ENCODE peak calls at places on chromosomes 3 and 15, in four cellular contexts. One of them, this sample, is unnamed.

GRCh38 chr3:51830986-51831385 is 30.4 kb upstream of the IQCF2 start:
- DNase-seq in WTC11: no peak
- DNase-seq in glutamatergic neuron: no peak
- DNase-seq in fibroblast of lung: no peak
- DNase-seq in this sample: no peak

GRCh38 chr3:194205675-194206133 is 69.8 kb downstream of the HES1 start:
- DNase-seq in glutamatergic neuron: peak; percentile 30
- DNase-seq in WTC11: peak; percentile 29
- DNase-seq in fibroblast of lung: peak; percentile 33
- DNase-seq in this sample: peak; percentile 36

GRCh38 chr3:131326307-131326706 is 55.3 kb upstream of the NUDT16 start:
- DNase-seq in fibroblast of lung: peak; percentile 41
- DNase-seq in glutamatergic neuron: no peak
- DNase-seq in WTC11: no peak
- DNase-seq in this sample: no peak

GRCh38 chr3:140378571-140379340 is 299.1 kb upstream of the TRIM42 start:
- DNase-seq in fibroblast of lung: peak; percentile 81
- DNase-seq in glutamatergic neuron: no peak
- DNase-seq in WTC11: no peak
- DNase-seq in this sample: no peak

GRCh38 chr3:156694536-156694935 is 20.1 kb downstream of the TIPARP start:
- DNase-seq in glutamatergic neuron: no peak
- DNase-seq in fibroblast of lung: peak; percentile 69
- DNase-seq in WTC11: no peak
- DNase-seq in this sample: no peak

GRCh38 chr3:21158801-21159564 is 592.0 kb downstream of the ZNF385D start:
- DNase-seq in WTC11: no peak
- DNase-seq in fibroblast of lung: peak; percentile 26
- DNase-seq in glutamatergic neuron: no peak
- DNase-seq in this sample: no peak

GRCh38 chr15:40443846-40444245 is 3.1 kb downstream of the BAHD1 start:
- DNase-seq in glutamatergic neuron: no peak
- DNase-seq in WTC11: no peak
- DNase-seq in fibroblast of lung: peak; percentile 85
- DNase-seq in this sample: no peak

GRCh38 chr3:171458056-171458856 is 1.9 kb downstream of the TNIK start:
- DNase-seq in WTC11: peak; percentile 29
- DNase-seq in fibroblast of lung: no peak
- DNase-seq in glutamatergic neuron: no peak
- DNase-seq in this sample: peak; percentile 8

GRCh38 chr15:32936283-32936918 is 218.6 kb downstream of the GREM1 start:
- DNase-seq in fibroblast of lung: peak; percentile 35
- DNase-seq in WTC11: no peak
- DNase-seq in glutamatergic neuron: no peak
- DNase-seq in this sample: no peak

DNA sequence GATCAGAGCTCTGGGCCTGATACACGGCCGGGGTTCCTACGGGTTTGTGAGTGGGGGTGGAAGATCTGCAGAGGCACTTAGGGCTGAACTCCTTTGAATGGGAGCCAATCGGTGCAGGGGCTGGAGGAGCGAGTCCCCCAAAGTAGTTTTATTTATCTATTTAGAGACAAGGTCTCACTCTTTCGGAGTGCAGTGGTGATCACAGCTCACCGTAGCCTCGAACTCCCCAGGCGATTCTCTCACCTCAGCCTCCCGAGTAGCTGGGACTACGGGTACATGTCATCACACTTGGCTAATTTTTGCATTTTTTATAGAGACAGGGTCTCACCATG is 1.6 kb upstream of the CELSR3 start:
- DNase-seq in fibroblast of lung: no peak
- DNase-seq in WTC11: no peak
- DNase-seq in glutamatergic neuron: no peak
- DNase-seq in this sample: no peak
- TF ChIP-seq CTCF in fibroblast of lung: no peak
- TF ChIP-seq CTCF in WTC11: no peak
- TF ChIP-seq CTCF in glutamatergic neuron: no peak
- TF ChIP-seq CTCF in this sample: peak; percentile 40

DNA sequence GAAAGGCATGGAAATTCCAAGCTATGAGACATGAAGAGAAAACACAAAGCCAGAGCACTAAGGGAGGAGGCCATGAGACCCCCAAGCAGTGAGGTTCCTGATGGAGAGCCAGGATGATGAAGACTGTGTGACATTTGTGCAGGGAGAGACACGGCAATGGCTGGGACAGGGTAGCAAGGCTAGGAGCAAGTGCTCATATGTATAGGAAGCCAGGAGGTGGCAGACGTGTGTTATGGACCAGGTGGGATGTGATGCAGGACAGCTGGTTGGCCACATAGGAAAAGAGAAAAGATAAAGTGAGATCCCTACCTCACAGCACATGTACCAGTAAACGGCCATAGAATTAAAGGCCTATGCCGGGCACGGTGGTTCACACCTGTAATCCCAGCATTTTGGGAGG is 112.7 kb downstream of the APBA2 start:
- DNase-seq in glutamatergic neuron: no peak
- DNase-seq in fibroblast of lung: no peak
- DNase-seq in WTC11: no peak
- DNase-seq in this sample: no peak
- TF ChIP-seq CTCF in glutamatergic neuron: no peak
- TF ChIP-seq CTCF in fibroblast of lung: no peak
- TF ChIP-seq CTCF in WTC11: no peak
- TF ChIP-seq CTCF in this sample: no peak

GRCh38 chr3:7410782-7411181 is 549.9 kb downstream of the GRM7 start:
- DNase-seq in WTC11: peak; percentile 14
- DNase-seq in fibroblast of lung: no peak
- DNase-seq in glutamatergic neuron: no peak
- DNase-seq in this sample: no peak
- TF ChIP-seq CTCF in WTC11: no peak
- TF ChIP-seq CTCF in fibroblast of lung: no peak
- TF ChIP-seq CTCF in glutamatergic neuron: no peak
- TF ChIP-seq CTCF in this sample: no peak

GRCh38 chr3:63661242-63661641 is 8.8 kb downstream of the SNTN start:
- DNase-seq in fibroblast of lung: no peak
- DNase-seq in WTC11: no peak
- DNase-seq in glutamatergic neuron: no peak
- DNase-seq in this sample: no peak
- TF ChIP-seq CTCF in fibroblast of lung: peak; percentile 28
- TF ChIP-seq CTCF in WTC11: no peak
- TF ChIP-seq CTCF in glutamatergic neuron: no peak
- TF ChIP-seq CTCF in this sample: peak; percentile 32

DNA sequence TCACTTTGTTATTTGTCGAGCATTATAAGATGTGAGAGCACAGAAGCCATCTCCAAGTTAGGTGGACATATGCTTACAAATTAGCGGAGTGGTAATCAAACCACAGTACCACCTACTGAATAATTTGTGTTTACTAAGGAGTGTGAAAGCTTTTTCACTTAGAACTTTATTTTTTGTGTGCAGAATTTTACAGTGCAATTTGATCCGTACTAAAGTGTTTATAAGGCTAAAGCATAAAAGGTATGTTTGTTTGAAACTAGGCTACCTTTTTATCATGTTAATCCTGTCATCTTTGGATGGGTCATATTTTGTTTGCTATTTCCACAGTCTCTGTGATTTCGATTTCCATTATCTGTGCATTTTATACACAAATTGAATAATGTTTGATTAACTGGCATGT is 37.5 kb downstream of the MAP2K5 start:
- DNase-seq in glutamatergic neuron: no peak
- DNase-seq in fibroblast of lung: no peak
- DNase-seq in WTC11: no peak
- DNase-seq in this sample: no peak
- TF ChIP-seq CTCF in glutamatergic neuron: no peak
- TF ChIP-seq CTCF in fibroblast of lung: no peak
- TF ChIP-seq CTCF in WTC11: no peak
- TF ChIP-seq CTCF in this sample: no peak

DNA sequence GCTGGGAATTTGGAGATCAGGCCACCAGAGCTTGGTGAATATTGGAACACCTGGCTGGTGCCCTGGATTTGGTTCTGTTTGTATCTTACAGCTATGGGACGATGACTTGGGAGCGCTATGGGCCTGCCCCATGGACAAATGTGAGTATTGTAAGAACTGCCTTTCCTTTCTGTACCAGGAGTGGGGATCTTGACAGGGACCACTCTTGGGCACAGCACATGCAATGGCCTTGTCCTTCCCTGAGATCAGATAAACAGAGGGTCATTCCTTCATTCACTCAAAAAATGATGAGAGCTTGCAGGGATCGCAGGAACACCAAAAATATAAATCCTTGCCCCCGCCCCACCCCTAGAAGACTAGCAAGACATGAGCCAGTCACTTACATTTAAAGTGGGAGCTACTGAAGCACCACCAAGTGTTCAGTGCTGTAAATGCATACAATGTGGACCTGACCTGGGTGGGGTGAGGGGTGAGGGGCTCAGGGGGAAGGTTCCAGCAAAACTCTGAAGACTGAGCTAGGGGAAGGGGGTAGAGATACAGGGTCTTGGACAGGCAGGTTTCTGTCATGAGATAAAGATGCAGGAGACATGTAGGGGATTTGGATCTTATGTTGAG is 2.7 kb upstream of the CRELD1 start:
- DNase-seq in WTC11: no peak
- DNase-seq in glutamatergic neuron: no peak
- DNase-seq in fibroblast of lung: no peak
- DNase-seq in this sample: no peak
- TF ChIP-seq CTCF in WTC11: no peak
- TF ChIP-seq CTCF in glutamatergic neuron: no peak
- TF ChIP-seq CTCF in fibroblast of lung: no peak
- TF ChIP-seq CTCF in this sample: peak; percentile 30

DNA sequence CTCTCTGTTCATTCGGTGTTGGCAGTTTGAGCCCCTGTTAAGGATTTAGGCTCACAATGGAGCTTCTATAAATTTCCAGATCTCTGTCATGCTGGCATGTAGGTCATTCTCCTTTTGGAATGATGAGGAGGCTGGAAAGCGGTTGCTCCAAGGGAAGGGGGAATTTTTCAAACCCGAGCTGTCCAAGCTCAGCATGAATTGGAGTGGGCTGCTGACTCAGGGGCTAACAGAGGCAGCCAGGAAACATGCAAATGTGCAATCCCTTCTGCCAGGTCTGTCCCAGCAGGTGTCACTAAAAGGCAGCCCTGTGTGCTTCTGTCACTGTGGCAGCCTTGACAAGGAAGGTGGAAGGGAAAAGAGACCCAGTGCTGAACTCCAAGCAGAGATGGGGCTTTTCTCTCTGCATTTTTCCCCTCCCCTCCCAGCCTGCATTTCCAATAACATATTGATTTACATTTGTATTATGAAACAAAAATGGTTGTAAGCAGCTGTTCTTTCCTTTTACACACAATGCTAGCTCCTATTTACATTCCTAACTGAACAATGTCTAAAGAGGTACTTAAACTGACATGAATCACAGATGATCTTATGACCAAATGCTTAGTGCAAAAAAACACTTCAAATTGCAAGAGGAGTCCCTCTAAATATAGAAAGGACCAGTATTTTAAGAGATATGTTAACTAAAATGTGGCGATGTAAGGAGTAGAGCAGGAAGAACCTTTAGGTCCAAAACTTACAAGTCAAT is 84.4 kb upstream of the ATP10A start:
- DNase-seq in WTC11: peak; percentile 51
- DNase-seq in glutamatergic neuron: peak; percentile 45
- DNase-seq in fibroblast of lung: peak; percentile 28
- DNase-seq in this sample: peak; percentile 4
- TF ChIP-seq CTCF in WTC11: no peak
- TF ChIP-seq CTCF in glutamatergic neuron: no peak
- TF ChIP-seq CTCF in fibroblast of lung: no peak
- TF ChIP-seq CTCF in this sample: peak; percentile 57

GRCh38 chr3:149527531-149528343 is 53.2 kb downstream of the TM4SF4 start:
- DNase-seq in WTC11: no peak
- DNase-seq in glutamatergic neuron: no peak
- DNase-seq in fibroblast of lung: no peak
- DNase-seq in this sample: no peak
- TF ChIP-seq CTCF in WTC11: no peak
- TF ChIP-seq CTCF in glutamatergic neuron: no peak
- TF ChIP-seq CTCF in fibroblast of lung: peak; percentile 40
- TF ChIP-seq CTCF in this sample: no peak

GRCh38 chr15:43329960-43330779 is at the start of gene LCMT2:
- DNase-seq in fibroblast of lung: peak; percentile 93
- DNase-seq in WTC11: peak; percentile 87
- DNase-seq in glutamatergic neuron: peak; percentile 85
- DNase-seq in this sample: peak; percentile 71
- TF ChIP-seq CTCF in fibroblast of lung: no peak
- TF ChIP-seq CTCF in WTC11: no peak
- TF ChIP-seq CTCF in glutamatergic neuron: no peak
- TF ChIP-seq CTCF in this sample: no peak

This sample was measured in neural crest cell.